ENCODE peak calls at places on chromosomes 1 and 21, in five cellular contexts. One of them, this sample, is unnamed.

GRCh38 chr1:23673086-23673813 is 18.4 kb upstream of the RPL11 start:
- DNase-seq in CD4-positive, alpha-beta T cell: no peak
- DNase-seq in A673: peak; percentile 70
- DNase-seq in heart right ventricle: peak; percentile 29
- DNase-seq in coronary artery: no peak
- DNase-seq in this sample: peak; percentile 57

GRCh38 chr1:187839873-187840272 is 1011.1 kb downstream of the PLA2G4A start:
- DNase-seq in CD4-positive, alpha-beta T cell: no peak
- DNase-seq in A673: peak; percentile 9
- DNase-seq in heart right ventricle: no peak
- DNase-seq in coronary artery: no peak
- DNase-seq in this sample: no peak

GRCh38 chr21:8990326-8991087 is 1530.9 kb upstream of the TPTE start:
- DNase-seq in CD4-positive, alpha-beta T cell: no peak
- DNase-seq in A673: no peak
- DNase-seq in heart right ventricle: no peak
- DNase-seq in coronary artery: no peak
- DNase-seq in this sample: no peak

GRCh38 chr1:209517651-209518050 is 65.9 kb upstream of the CAMK1G start:
- DNase-seq in CD4-positive, alpha-beta T cell: no peak
- DNase-seq in A673: no peak
- DNase-seq in heart right ventricle: no peak
- DNase-seq in coronary artery: no peak
- DNase-seq in this sample: no peak

GRCh38 chr1:148263128-148263905 is 111.2 kb upstream of the NBPF11 start:
- DNase-seq in CD4-positive, alpha-beta T cell: peak; percentile 28
- DNase-seq in A673: peak; percentile 79
- DNase-seq in heart right ventricle: peak; percentile 43
- DNase-seq in coronary artery: peak; percentile 75
- DNase-seq in this sample: peak; percentile 93

GRCh38 chr1:226403522-226404034 is 4.3 kb downstream of the PARP1 start:
- DNase-seq in CD4-positive, alpha-beta T cell: no peak
- DNase-seq in A673: peak; percentile 66
- DNase-seq in heart right ventricle: no peak
- DNase-seq in coronary artery: no peak
- DNase-seq in this sample: peak; percentile 34

GRCh38 chr1:161725888-161726630 is 4.7 kb downstream of the FCRLB start:
- DNase-seq in CD4-positive, alpha-beta T cell: peak; percentile 10
- DNase-seq in A673: peak; percentile 54
- DNase-seq in heart right ventricle: peak; percentile 49
- DNase-seq in coronary artery: peak; percentile 77
- DNase-seq in this sample: peak; percentile 34

GRCh38 chr21:27171704-27172103 is 204.8 kb upstream of the ADAMTS5 start:
- DNase-seq in CD4-positive, alpha-beta T cell: no peak
- DNase-seq in A673: no peak
- DNase-seq in heart right ventricle: no peak
- DNase-seq in coronary artery: no peak
- DNase-seq in this sample: no peak

GRCh38 chr1:210232524-210233215 is at the start of gene SERTAD4:
- DNase-seq in CD4-positive, alpha-beta T cell: no peak
- DNase-seq in A673: peak; percentile 87
- DNase-seq in heart right ventricle: no peak
- DNase-seq in coronary artery: no peak
- DNase-seq in this sample: no peak

GRCh38 chr1:16175610-16176553 is 20.0 kb upstream of the EPHA2 start:
- DNase-seq in CD4-positive, alpha-beta T cell: no peak
- DNase-seq in A673: peak; percentile 62
- DNase-seq in heart right ventricle: peak; percentile 91
- DNase-seq in coronary artery: peak; percentile 92
- DNase-seq in this sample: peak; percentile 83

GRCh38 chr1:8238141-8239038 is 79.5 kb upstream of the SLC45A1 start:
- DNase-seq in CD4-positive, alpha-beta T cell: no peak
- DNase-seq in A673: no peak
- DNase-seq in heart right ventricle: no peak
- DNase-seq in coronary artery: no peak
- DNase-seq in this sample: peak; percentile 99

GRCh38 chr21:15414057-15414456 is 315.7 kb upstream of the USP25 start:
- DNase-seq in CD4-positive, alpha-beta T cell: no peak
- DNase-seq in A673: no peak
- DNase-seq in heart right ventricle: no peak
- DNase-seq in coronary artery: no peak
- DNase-seq in this sample: no peak

GRCh38 chr1:159144571-159144970 is 26.8 kb upstream of the CADM3 start:
- DNase-seq in CD4-positive, alpha-beta T cell: no peak
- DNase-seq in A673: no peak
- DNase-seq in heart right ventricle: no peak
- DNase-seq in coronary artery: no peak
- DNase-seq in this sample: no peak

GRCh38 chr1:24904731-24905354 is 25.2 kb downstream of the RUNX3 start:
- DNase-seq in CD4-positive, alpha-beta T cell: no peak
- DNase-seq in A673: no peak
- DNase-seq in heart right ventricle: no peak
- DNase-seq in coronary artery: peak; percentile 47
- DNase-seq in this sample: no peak

GRCh38 chr1:202161151-202162048 is 998 bp upstream of the PTPN7 start:
- DNase-seq in CD4-positive, alpha-beta T cell: no peak
- DNase-seq in A673: no peak
- DNase-seq in heart right ventricle: no peak
- DNase-seq in coronary artery: no peak
- DNase-seq in this sample: no peak

GRCh38 chr1:95384570-95384969 is 150.6 kb downstream of the RWDD3 start:
- DNase-seq in CD4-positive, alpha-beta T cell: no peak
- DNase-seq in A673: peak; percentile 30
- DNase-seq in heart right ventricle: peak; percentile 11
- DNase-seq in coronary artery: no peak
- DNase-seq in this sample: no peak

GRCh38 chr1:31505884-31506497 is 70.3 kb upstream of the TINAGL1 start:
- DNase-seq in CD4-positive, alpha-beta T cell: no peak
- DNase-seq in A673: no peak
- DNase-seq in heart right ventricle: no peak
- DNase-seq in coronary artery: no peak
- DNase-seq in this sample: peak; percentile 37

DNA sequence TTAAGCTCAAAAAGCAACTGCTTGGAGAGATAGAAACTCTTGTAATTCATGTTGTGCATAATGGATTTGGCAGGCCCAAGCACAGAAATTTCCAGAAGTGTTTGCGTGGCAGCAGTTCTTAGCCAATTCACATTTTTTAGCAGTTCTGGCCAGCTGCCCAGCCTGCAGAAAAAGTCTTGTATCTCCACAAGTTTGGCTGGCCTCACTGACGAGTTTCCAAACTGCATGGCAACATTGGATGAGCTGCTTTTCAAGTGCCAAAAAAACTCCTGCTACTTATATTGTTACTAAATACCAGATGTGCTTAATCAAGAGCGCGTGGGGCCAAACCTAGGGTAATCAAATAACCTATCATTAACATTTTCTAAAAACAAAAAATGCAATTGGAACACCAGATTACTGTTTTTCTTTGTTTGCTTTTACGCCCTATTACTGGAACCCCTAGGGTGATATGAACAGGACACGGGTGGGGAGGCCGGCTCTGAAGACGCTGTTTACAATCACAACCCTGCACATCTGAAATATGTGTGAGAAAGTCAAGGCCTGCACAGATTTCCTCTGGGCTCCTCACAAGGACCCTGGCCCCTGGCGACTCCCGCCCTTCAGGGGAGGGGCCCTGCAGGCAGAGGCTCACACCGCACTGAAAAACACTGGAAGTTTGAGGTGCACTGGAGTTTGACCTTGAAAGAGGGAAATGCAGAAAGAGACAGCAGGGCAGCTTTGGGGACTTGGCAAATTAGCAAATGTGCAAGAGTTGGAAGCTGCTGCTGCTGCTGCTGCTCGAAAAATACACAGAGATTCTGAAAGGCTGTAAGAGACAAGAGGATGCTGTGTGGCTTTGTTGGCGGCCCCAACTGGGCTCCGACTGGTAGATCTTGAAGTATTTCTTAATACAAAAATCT is 55.2 kb upstream of the TARBP1 start:
- DNase-seq in CD4-positive, alpha-beta T cell: no peak
- DNase-seq in A673: peak; percentile 89
- DNase-seq in heart right ventricle: peak; percentile 95
- DNase-seq in coronary artery: peak; percentile 98
- DNase-seq in this sample: peak; percentile 96
- H3K27ac ChIP-seq in CD4-positive, alpha-beta T cell: no peak overlapping the region
- H3K27ac ChIP-seq in A673: peak overlapping the region; percentile 84
- H3K27ac ChIP-seq in heart right ventricle: peak overlapping the region; percentile 99
- H3K27ac ChIP-seq in coronary artery: peak overlapping the region; percentile 99
- H3K27ac ChIP-seq in this sample: peak overlapping the region; percentile 91

DNA sequence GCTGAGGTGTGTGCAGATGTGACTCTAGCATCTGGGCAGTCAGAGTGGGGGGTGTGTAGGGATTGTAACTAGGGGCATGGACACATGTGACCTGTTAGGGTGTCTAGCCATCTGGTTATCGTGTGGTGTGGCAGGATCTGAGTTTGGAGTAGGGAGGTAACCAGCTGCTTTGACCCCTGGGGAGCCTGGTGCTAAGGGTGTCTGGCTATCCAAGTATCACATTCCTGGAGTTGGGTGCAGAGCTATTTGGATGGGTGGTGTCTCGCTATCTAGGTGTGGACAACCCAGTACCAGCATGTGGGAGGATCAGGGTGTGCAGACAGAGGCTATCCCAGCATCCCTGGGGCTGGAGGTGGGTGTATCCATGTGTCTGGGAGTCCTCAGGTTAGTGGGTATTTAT is 4.7 kb downstream of the PTPRU start:
- DNase-seq in CD4-positive, alpha-beta T cell: no peak
- DNase-seq in A673: no peak
- DNase-seq in heart right ventricle: no peak
- DNase-seq in coronary artery: no peak
- DNase-seq in this sample: no peak
- H3K27ac ChIP-seq in CD4-positive, alpha-beta T cell: no peak overlapping the region
- H3K27ac ChIP-seq in A673: no peak overlapping the region
- H3K27ac ChIP-seq in heart right ventricle: no peak overlapping the region
- H3K27ac ChIP-seq in coronary artery: no peak overlapping the region
- H3K27ac ChIP-seq in this sample: no peak overlapping the region

GRCh38 chr1:47848985-47849610 is 148.1 kb downstream of the TRABD2B start:
- DNase-seq in CD4-positive, alpha-beta T cell: no peak
- DNase-seq in A673: no peak
- DNase-seq in heart right ventricle: no peak
- DNase-seq in coronary artery: peak; percentile 43
- DNase-seq in this sample: no peak
- H3K27ac ChIP-seq in CD4-positive, alpha-beta T cell: no peak overlapping the region
- H3K27ac ChIP-seq in A673: no peak overlapping the region
- H3K27ac ChIP-seq in heart right ventricle: no peak overlapping the region
- H3K27ac ChIP-seq in coronary artery: no peak overlapping the region
- H3K27ac ChIP-seq in this sample: no peak overlapping the region

GRCh38 chr1:66267211-66267940 is 266.6 kb upstream of the SGIP1 start:
- DNase-seq in CD4-positive, alpha-beta T cell: no peak
- DNase-seq in A673: peak; percentile 59
- DNase-seq in heart right ventricle: no peak
- DNase-seq in coronary artery: no peak
- DNase-seq in this sample: no peak
- H3K27ac ChIP-seq in CD4-positive, alpha-beta T cell: no peak overlapping the region
- H3K27ac ChIP-seq in A673: peak overlapping the region; percentile 69
- H3K27ac ChIP-seq in heart right ventricle: peak overlapping the region; percentile 45
- H3K27ac ChIP-seq in coronary artery: no peak overlapping the region
- H3K27ac ChIP-seq in this sample: no peak overlapping the region

GRCh38 chr1:171345536-171345935 is 31.6 kb downstream of the FMO4 start:
- DNase-seq in CD4-positive, alpha-beta T cell: no peak
- DNase-seq in A673: no peak
- DNase-seq in heart right ventricle: no peak
- DNase-seq in coronary artery: no peak
- DNase-seq in this sample: no peak

GRCh38 chr1:171343727-171344472 is 29.9 kb downstream of the FMO4 start:
- DNase-seq in CD4-positive, alpha-beta T cell: no peak
- DNase-seq in A673: no peak
- DNase-seq in heart right ventricle: no peak
- DNase-seq in coronary artery: no peak
- DNase-seq in this sample: no peak

GRCh38 chr1:171346866-171347265 is 32.9 kb downstream of the FMO4 start:
- DNase-seq in CD4-positive, alpha-beta T cell: no peak
- DNase-seq in A673: peak; percentile 67
- DNase-seq in heart right ventricle: no peak
- DNase-seq in coronary artery: no peak
- DNase-seq in this sample: peak; percentile 16

DNA sequence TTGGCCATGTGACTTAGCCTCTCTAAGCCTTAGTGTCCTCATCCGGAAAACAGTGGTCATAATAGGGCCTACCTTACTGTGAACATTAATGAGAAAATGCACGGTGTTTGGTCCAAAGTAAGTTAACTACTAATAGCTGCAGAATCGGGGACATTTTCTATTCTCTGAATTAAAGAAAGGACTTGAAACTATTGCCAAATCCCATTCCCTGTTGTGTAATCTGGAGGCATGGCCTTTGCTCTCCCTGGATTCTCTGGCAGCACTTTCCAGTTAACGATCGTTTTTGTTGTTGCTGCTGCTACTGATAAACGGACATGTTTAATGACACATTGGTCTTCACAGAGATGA is 30.5 kb downstream of the FMO4 start:
- DNase-seq in CD4-positive, alpha-beta T cell: no peak
- DNase-seq in A673: no peak
- DNase-seq in heart right ventricle: no peak
- DNase-seq in coronary artery: no peak
- DNase-seq in this sample: no peak
- H3K27ac ChIP-seq in CD4-positive, alpha-beta T cell: no peak overlapping the region
- H3K27ac ChIP-seq in A673: no peak overlapping the region
- H3K27ac ChIP-seq in heart right ventricle: no peak overlapping the region
- H3K27ac ChIP-seq in coronary artery: no peak overlapping the region
- H3K27ac ChIP-seq in this sample: no peak overlapping the region

DNA sequence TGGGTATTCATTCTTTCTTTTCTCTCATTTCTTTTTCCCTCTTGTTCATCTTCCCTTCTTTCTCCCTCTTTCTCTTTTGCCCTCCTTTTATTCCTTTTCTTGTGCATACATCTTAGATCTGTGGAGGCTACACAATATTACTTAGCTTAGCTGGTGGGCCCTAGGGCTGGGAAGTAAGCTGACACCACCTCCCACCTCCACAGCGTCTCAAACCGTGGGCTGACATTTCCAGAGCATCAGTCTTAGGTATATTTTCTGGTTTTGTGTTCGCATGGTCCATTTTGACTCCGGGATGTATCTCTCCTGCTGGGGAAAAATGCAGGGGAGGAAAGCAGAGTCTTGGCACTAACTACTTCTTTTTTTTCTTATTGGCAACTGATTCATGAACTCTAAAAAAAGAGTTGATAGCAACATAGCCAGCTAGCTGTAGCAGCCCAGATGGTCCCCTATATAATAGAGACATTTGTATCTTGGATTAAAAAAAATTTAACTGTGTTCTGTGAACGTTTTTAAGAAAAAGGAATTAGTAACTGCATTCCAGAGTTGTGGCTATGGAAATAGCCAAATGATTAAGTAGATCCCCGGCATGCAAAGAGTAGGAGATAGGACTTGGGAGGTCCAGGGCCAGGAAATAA is 15.5 kb downstream of the CNIH3 start:
- DNase-seq in CD4-positive, alpha-beta T cell: no peak
- DNase-seq in A673: no peak
- DNase-seq in heart right ventricle: no peak
- DNase-seq in coronary artery: no peak
- DNase-seq in this sample: no peak
- H3K27ac ChIP-seq in CD4-positive, alpha-beta T cell: no peak overlapping the region
- H3K27ac ChIP-seq in A673: no peak overlapping the region
- H3K27ac ChIP-seq in heart right ventricle: no peak overlapping the region
- H3K27ac ChIP-seq in coronary artery: no peak overlapping the region
- H3K27ac ChIP-seq in this sample: peak overlapping the region; percentile 80

This sample was measured in brain microvascular endothelial cell.